ENCODE peak calls at places on chromosome 6, in five cellular contexts. One of them, this sample, is unnamed.

GRCh38 chr6:53179961-53180651 is 31.5 kb upstream of the GCM1 start:
- DNase-seq in aorta: peak
- DNase-seq in dorsolateral prefrontal cortex: no peak
- DNase-seq in uterus: peak
- DNase-seq in NCI-H1436: peak
- DNase-seq in this sample: no peak

GRCh38 chr6:41462980-41463930 is 82.9 kb upstream of the FOXP4 start:
- DNase-seq in aorta: peak
- DNase-seq in uterus: peak
- DNase-seq in NCI-H1436: no peak
- DNase-seq in dorsolateral prefrontal cortex: peak
- DNase-seq in this sample: no peak

GRCh38 chr6:112188906-112189305 is 65.5 kb downstream of the LAMA4 start:
- DNase-seq in NCI-H1436: no peak
- DNase-seq in aorta: no peak
- DNase-seq in dorsolateral prefrontal cortex: no peak
- DNase-seq in uterus: peak
- DNase-seq in this sample: no peak

GRCh38 chr6:29941006-29941405 is 1.3 kb upstream of the HLA-A start:
- DNase-seq in NCI-H1436: no peak
- DNase-seq in dorsolateral prefrontal cortex: no peak
- DNase-seq in uterus: no peak
- DNase-seq in aorta: no peak
- DNase-seq in this sample: no peak

GRCh38 chr6:151475653-151476523 is 17.9 kb upstream of the CCDC170 start:
- DNase-seq in uterus: peak
- DNase-seq in aorta: no peak
- DNase-seq in dorsolateral prefrontal cortex: no peak
- DNase-seq in NCI-H1436: peak
- DNase-seq in this sample: no peak

GRCh38 chr6:101705866-101706265 is 312.4 kb downstream of the GRIK2 start:
- DNase-seq in NCI-H1436: no peak
- DNase-seq in uterus: no peak
- DNase-seq in aorta: no peak
- DNase-seq in dorsolateral prefrontal cortex: no peak
- DNase-seq in this sample: no peak

GRCh38 chr6:43803783-43804549 is 34.0 kb downstream of the VEGFA start:
- DNase-seq in aorta: peak
- DNase-seq in dorsolateral prefrontal cortex: no peak
- DNase-seq in NCI-H1436: no peak
- DNase-seq in uterus: no peak
- DNase-seq in this sample: no peak

GRCh38 chr6:124260337-124260736 is 456.7 kb downstream of the NKAIN2 start:
- DNase-seq in dorsolateral prefrontal cortex: no peak
- DNase-seq in aorta: no peak
- DNase-seq in NCI-H1436: no peak
- DNase-seq in uterus: no peak
- DNase-seq in this sample: no peak

GRCh38 chr6:154848580-154848979 is 115.4 kb downstream of the SCAF8 start:
- DNase-seq in uterus: no peak
- DNase-seq in NCI-H1436: peak
- DNase-seq in dorsolateral prefrontal cortex: no peak
- DNase-seq in aorta: no peak
- DNase-seq in this sample: no peak

GRCh38 chr6:8245736-8246135 is 143.4 kb upstream of the EEF1E1 start:
- DNase-seq in aorta: no peak
- DNase-seq in NCI-H1436: no peak
- DNase-seq in dorsolateral prefrontal cortex: no peak
- DNase-seq in uterus: no peak
- DNase-seq in this sample: no peak

GRCh38 chr6:99426454-99426762 is 1.3 kb upstream of the PNISR start:
- DNase-seq in NCI-H1436: no peak
- DNase-seq in dorsolateral prefrontal cortex: no peak
- DNase-seq in aorta: no peak
- DNase-seq in uterus: no peak
- DNase-seq in this sample: no peak

GRCh38 chr6:39280247-39280731 is 33.9 kb downstream of the KCNK17 start:
- DNase-seq in dorsolateral prefrontal cortex: no peak
- DNase-seq in NCI-H1436: no peak
- DNase-seq in uterus: no peak
- DNase-seq in aorta: no peak
- DNase-seq in this sample: no peak

GRCh38 chr6:168105813-168106660 is 27.0 kb upstream of the FRMD1 start:
- DNase-seq in uterus: peak
- DNase-seq in NCI-H1436: no peak
- DNase-seq in aorta: peak
- DNase-seq in dorsolateral prefrontal cortex: no peak
- DNase-seq in this sample: no peak

GRCh38 chr6:19753822-19754221 is 83.3 kb upstream of the ID4 start:
- DNase-seq in uterus: no peak
- DNase-seq in aorta: no peak
- DNase-seq in dorsolateral prefrontal cortex: no peak
- DNase-seq in NCI-H1436: no peak
- DNase-seq in this sample: no peak

GRCh38 chr6:77136086-77136485 is 327.2 kb downstream of the HTR1B start:
- DNase-seq in uterus: no peak
- DNase-seq in aorta: no peak
- DNase-seq in dorsolateral prefrontal cortex: no peak
- DNase-seq in NCI-H1436: no peak
- DNase-seq in this sample: no peak

GRCh38 chr6:1535295-1535694 is 74.4 kb upstream of the FOXC1 start:
- DNase-seq in dorsolateral prefrontal cortex: no peak
- DNase-seq in NCI-H1436: no peak
- DNase-seq in uterus: no peak
- DNase-seq in aorta: no peak
- DNase-seq in this sample: no peak

GRCh38 chr6:167956983-167957492 is 40.4 kb upstream of the KIF25 start:
- DNase-seq in NCI-H1436: no peak
- DNase-seq in dorsolateral prefrontal cortex: no peak
- DNase-seq in uterus: no peak
- DNase-seq in aorta: no peak
- DNase-seq in this sample: no peak

GRCh38 chr6:123518441-123519190 is 118.1 kb downstream of the TRDN start:
- DNase-seq in dorsolateral prefrontal cortex: no peak
- DNase-seq in NCI-H1436: no peak
- DNase-seq in uterus: no peak
- DNase-seq in aorta: no peak
- DNase-seq in this sample: no peak

GRCh38 chr6:28489366-28490190 is 26.0 kb downstream of the GPX6 start:
- DNase-seq in dorsolateral prefrontal cortex: no peak
- DNase-seq in aorta: no peak
- DNase-seq in uterus: peak
- DNase-seq in NCI-H1436: no peak
- DNase-seq in this sample: no peak

GRCh38 chr6:149435919-149436586 is 36.0 kb downstream of the SUMO4 start:
- DNase-seq in NCI-H1436: no peak
- DNase-seq in aorta: no peak
- DNase-seq in uterus: no peak
- DNase-seq in dorsolateral prefrontal cortex: no peak
- DNase-seq in this sample: no peak

GRCh38 chr6:56517155-56517745 is 125.4 kb downstream of the DST start:
- DNase-seq in uterus: no peak
- DNase-seq in aorta: no peak
- DNase-seq in NCI-H1436: peak
- DNase-seq in dorsolateral prefrontal cortex: no peak
- DNase-seq in this sample: no peak

GRCh38 chr6:33217681-33218080 is 9.4 kb downstream of the RING1 start:
- DNase-seq in aorta: no peak
- DNase-seq in dorsolateral prefrontal cortex: no peak
- DNase-seq in NCI-H1436: no peak
- DNase-seq in uterus: no peak
- DNase-seq in this sample: no peak

GRCh38 chr6:151010111-151010510 is 144.6 kb downstream of the MTHFD1L start:
- DNase-seq in NCI-H1436: no peak
- DNase-seq in aorta: no peak
- DNase-seq in dorsolateral prefrontal cortex: no peak
- DNase-seq in uterus: no peak
- DNase-seq in this sample: no peak

GRCh38 chr6:97021194-97021593 is 96.7 kb downstream of the KLHL32 start:
- DNase-seq in aorta: no peak
- DNase-seq in NCI-H1436: no peak
- DNase-seq in dorsolateral prefrontal cortex: no peak
- DNase-seq in uterus: no peak
- DNase-seq in this sample: no peak

GRCh38 chr6:125797120-125797933 is 6.6 kb downstream of the NCOA7 start:
- DNase-seq in aorta: no peak
- DNase-seq in dorsolateral prefrontal cortex: no peak
- DNase-seq in NCI-H1436: no peak
- DNase-seq in uterus: no peak
- DNase-seq in this sample: no peak

GRCh38 chr6:46964716-46965519 is 43.2 kb upstream of the ADGRF5 start:
- DNase-seq in aorta: no peak
- DNase-seq in dorsolateral prefrontal cortex: no peak
- DNase-seq in uterus: no peak
- DNase-seq in NCI-H1436: no peak
- DNase-seq in this sample: no peak

GRCh38 chr6:119337762-119338161 is 11.8 kb downstream of the MAN1A1 start:
- DNase-seq in uterus: no peak
- DNase-seq in aorta: no peak
- DNase-seq in dorsolateral prefrontal cortex: no peak
- DNase-seq in NCI-H1436: no peak
- DNase-seq in this sample: no peak